ENCODE peak calls at places on chromosomes 12 and 14, in four cellular contexts. P, D, A and Z are unnamed samples.

GRCh38 chr14:89279649-89280232 is 137.3 kb downstream of the FOXN3 start:
- DNase-seq in D (no peak), P (no peak), A (no peak), Z (peak)

GRCh38 chr14:69428289-69428998 is 30.0 kb downstream of the SLC39A9 start:
- DNase-seq in D (no peak), P (no peak), A (peak), Z (no peak)

GRCh38 chr14:32724864-32725550 is 213.7 kb upstream of the NPAS3 start:
- DNase-seq in A (no peak), D (no peak), P (no peak), Z (peak)

GRCh38 chr14:104090071-104090748 is 4.7 kb downstream of the ASPG start:
- DNase-seq in P (no peak), A (no peak), D (no peak), Z (no peak)

GRCh38 chr14:92902726-92903125 is 20.2 kb upstream of the CHGA start:
- DNase-seq in D (no peak), A (no peak), P (no peak), Z (no peak)

GRCh38 chr12:78759387-78759786 is 105.2 kb upstream of the SYT1 start:
- DNase-seq in D (peak), A (no peak), P (no peak), Z (no peak)

GRCh38 chr12:59036973-59037807 is 116.9 kb upstream of the LRIG3 start:
- DNase-seq in D (no peak), A (no peak), P (no peak), Z (no peak)

GRCh38 chr12:10182662-10183061 is 3.8 kb downstream of the TMEM52B start:
- DNase-seq in P (no peak), A (no peak), D (no peak), Z (no peak)

GRCh38 chr14:100384277-100384676 is 61.1 kb downstream of the SLC25A47 start:
- DNase-seq in A (no peak), P (no peak), D (no peak), Z (no peak)

GRCh38 chr14:57383125-57383524 is 7.3 kb upstream of the NAA30 start:
- DNase-seq in D (peak), A (no peak), P (no peak), Z (no peak)

GRCh38 chr12:6607751-6608591 is 792 bp upstream of the CHD4 start:
- DNase-seq in A (peak), D (peak), P (peak), Z (peak)

GRCh38 chr14:69373104-69373503 is 25.0 kb downstream of the ERH start:
- DNase-seq in A (no peak), P (no peak), D (no peak), Z (no peak)

GRCh38 chr14:105493921-105494605 is 3.0 kb downstream of the TEDC1 start:
- DNase-seq in A (no peak), D (no peak), P (no peak), Z (no peak)

GRCh38 chr12:132027636-132028035 is 77.9 kb downstream of the EP400 start:
- DNase-seq in P (no peak), D (no peak), A (no peak), Z (no peak)

GRCh38 chr12:132026061-132026795 is 76.5 kb downstream of the EP400 start:
- DNase-seq in D (no peak), A (no peak), P (no peak), Z (no peak)

GRCh38 chr12:132029503-132030300 is 80.0 kb downstream of the EP400 start:
- DNase-seq in D (no peak), P (no peak), A (no peak), Z (no peak)

GRCh38 chr12:132026796-132027500 is 77.2 kb downstream of the EP400 start:
- DNase-seq in P (no peak), D (no peak), A (no peak), Z (no peak)

DNA sequence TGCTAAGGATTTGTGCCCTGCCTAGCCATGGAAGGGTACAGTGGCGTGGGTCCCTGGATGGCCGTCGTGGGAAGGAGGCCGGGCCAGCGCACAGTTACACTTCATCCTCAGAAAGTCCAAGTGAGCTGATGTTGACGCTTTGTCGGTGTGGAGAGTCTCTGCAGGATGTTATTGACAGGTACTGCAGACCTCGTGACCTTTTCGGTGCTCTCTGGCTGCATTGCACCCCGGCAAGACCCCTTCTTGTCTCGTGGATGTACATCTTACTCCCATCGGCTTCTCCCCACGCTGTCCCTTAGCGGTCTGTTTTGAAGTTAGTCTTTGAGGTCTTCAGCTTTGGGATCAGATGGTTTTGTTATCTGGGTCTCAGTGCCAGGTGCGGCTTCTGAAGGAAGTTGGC is 78.4 kb downstream of the EP400 start:
- DNase-seq in A (no peak), P (no peak), D (no peak), Z (no peak)
- TF ChIP-seq FOXK2 in A (no peak), P (no peak), D (no peak), Z (no peak)

GRCh38 chr14:85280074-85280473 is 249.9 kb upstream of the FLRT2 start:
- DNase-seq in P (no peak), D (no peak), A (no peak), Z (no peak)
- TF ChIP-seq FOXK2 in P (no peak), D (no peak), A (no peak), Z (no peak)

GRCh38 chr12:40689576-40689975 is 2.7 kb upstream of the CNTN1 start:
- DNase-seq in D (no peak), A (no peak), P (no peak), Z (no peak)

GRCh38 chr12:40688085-40688725 is 4.0 kb upstream of the CNTN1 start:
- DNase-seq in P (no peak), D (no peak), A (no peak), Z (no peak)

GRCh38 chr12:40691913-40692616 is at the start of gene CNTN1:
- DNase-seq in P (peak), D (no peak), A (no peak), Z (peak)

GRCh38 chr12:40693503-40693863 is 1.2 kb downstream of the CNTN1 start:
- DNase-seq in D (no peak), P (no peak), A (no peak), Z (peak)

DNA sequence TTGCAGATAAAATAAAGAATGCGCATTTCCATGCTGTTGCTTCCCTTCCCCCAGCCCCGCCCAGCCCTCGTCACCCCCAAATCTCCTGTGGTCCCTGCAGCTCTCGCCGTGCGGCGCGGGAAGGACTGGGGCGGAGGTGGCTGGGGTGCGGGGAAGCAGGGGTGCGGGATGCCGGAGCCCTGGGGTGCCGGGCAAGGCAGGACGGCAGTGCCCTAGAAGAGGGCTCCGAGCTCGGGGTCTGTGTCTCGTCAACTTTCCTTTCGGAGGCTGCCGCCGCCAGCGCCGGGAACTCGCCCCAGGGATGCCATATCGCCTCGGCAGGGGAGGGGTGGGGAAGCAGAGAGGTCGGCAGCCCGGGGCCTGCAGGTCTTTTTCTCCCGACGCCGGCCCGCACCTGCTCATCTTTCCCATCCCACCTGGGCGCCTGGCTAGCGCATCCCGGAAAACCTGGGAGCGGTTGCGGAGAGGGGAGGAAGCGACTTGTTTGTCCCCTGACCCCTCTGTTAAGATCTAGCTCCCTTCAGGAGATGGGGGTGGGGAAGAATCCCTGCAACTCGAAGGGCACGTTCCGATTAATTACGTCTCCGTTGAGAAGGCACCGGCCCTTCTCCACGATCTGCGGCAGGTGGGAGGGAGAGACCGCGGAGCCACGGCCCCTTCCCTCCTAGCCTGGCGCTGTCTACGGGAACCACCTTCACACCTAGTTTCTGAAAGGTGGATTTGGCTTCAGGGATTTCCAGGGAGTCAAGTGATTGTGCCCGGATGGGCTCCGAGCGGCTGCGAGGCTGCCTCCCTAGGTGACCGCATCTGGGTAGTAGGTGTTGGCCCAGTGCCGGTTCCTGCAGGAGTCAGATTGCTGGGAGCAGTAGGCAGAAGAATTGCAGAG is 621 bp downstream of the CNTN1 start:
- DNase-seq in P (no peak), D (no peak), A (no peak), Z (peak)
- TF ChIP-seq FOXK2 in P (no peak), D (no peak), A (no peak), Z (no peak)

GRCh38 chr12:14700935-14701334 is 4.5 kb upstream of the GUCY2C start:
- DNase-seq in A (no peak), P (no peak), D (no peak), Z (no peak)
- TF ChIP-seq FOXK2 in A (no peak), P (no peak), D (no peak), Z (no peak)

DNA sequence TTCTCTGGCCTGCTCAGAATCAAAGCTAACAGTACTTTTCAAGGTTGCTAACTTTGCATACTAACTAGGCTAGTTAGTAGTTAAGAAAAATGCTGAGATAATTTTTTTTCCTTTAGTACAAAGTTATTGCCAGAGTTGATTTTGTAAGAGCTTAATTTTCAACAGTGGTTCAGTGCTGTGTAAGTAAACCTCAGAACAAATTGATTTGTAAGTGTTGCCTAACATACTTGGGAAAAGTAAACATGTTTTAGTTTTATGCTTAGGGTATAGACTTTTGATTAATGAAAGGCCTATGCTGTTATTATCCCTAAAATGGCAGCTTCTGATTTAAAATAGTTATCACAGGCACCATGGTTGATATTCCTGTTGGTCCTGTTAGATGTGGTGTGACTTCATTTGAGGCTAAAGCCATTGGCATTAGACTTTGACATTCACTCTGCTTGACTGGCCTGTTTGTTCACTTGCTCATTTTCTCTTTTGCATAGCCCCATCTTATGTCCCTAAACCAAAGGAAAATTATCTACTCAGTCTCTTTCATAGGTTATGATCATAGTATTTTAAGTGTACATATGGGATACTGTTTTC is 5.2 kb downstream of the CMAS start:
- DNase-seq in A (no peak), D (no peak), P (no peak), Z (no peak)
- TF ChIP-seq FOXK2 in A (no peak), D (no peak), P (no peak), Z (no peak)